ENCODE peak calls at places on chromosomes 5 and 9, in seven cellular contexts. C, H, Z, U, T, G and W are unnamed samples.

GRCh38 chr5:65742565-65743231 is 20.7 kb downstream of the NLN start:
- DNase-seq in H (no peak), Z (peak; percentile 86), C (peak; percentile 59), G (peak; percentile 70), U (peak; percentile 88), T (no peak), W (peak; percentile 60)

GRCh38 chr5:59628062-59628828 is 265.3 kb downstream of the PDE4D start:
- DNase-seq in T (no peak), H (no peak), G (no peak), C (no peak), Z (no peak), U (no peak), W (no peak)

GRCh38 chr5:43683884-43684471 is 81.0 kb downstream of the NNT start:
- DNase-seq in G (no peak), Z (no peak), C (no peak), H (no peak), T (no peak), U (no peak), W (no peak)

GRCh38 chr5:71483355-71483754 is 27.9 kb downstream of the BDP1 start:
- DNase-seq in U (peak; percentile 63), Z (peak; percentile 89), C (peak; percentile 60), H (no peak), T (no peak), G (peak; percentile 48), W (peak; percentile 62)

GRCh38 chr9:74092491-74092834 is 404.7 kb upstream of the RORB start:
- DNase-seq in H (no peak), T (no peak), U (no peak), C (no peak), G (no peak), Z (no peak), W (no peak)

GRCh38 chr5:179237770-179238627 is 107.3 kb downstream of the ADAMTS2 start:
- DNase-seq in C (no peak), G (no peak), H (peak; percentile 37), Z (no peak), U (no peak), T (no peak), W (no peak)

GRCh38 chr9:106862115-106862945 is 636 bp upstream of the ZNF462 start:
- DNase-seq in H (peak; percentile 60), U (peak; percentile 46), G (no peak), C (no peak), Z (peak; percentile 60), T (no peak), W (no peak)

GRCh38 chr5:147169399-147169798 is 65.4 kb upstream of the STK32A start:
- DNase-seq in U (peak; percentile 70), Z (peak; percentile 75), C (peak; percentile 32), T (no peak), G (no peak), H (no peak), W (no peak)

GRCh38 chr5:146718628-146719027 is 159.9 kb downstream of the PPP2R2B start:
- DNase-seq in C (no peak), Z (no peak), U (peak; percentile 70), H (no peak), T (no peak), G (no peak), W (no peak)

GRCh38 chr9:89361031-89361430 is 42.7 kb downstream of the SECISBP2 start:
- DNase-seq in T (no peak), H (no peak), Z (no peak), G (no peak), U (no peak), C (no peak), W (no peak)

GRCh38 chr5:78706825-78707224 is 58.3 kb upstream of the LHFPL2 start:
- DNase-seq in U (peak; percentile 45), C (peak; percentile 8), G (no peak), H (no peak), Z (peak; percentile 31), T (no peak), W (no peak)

GRCh38 chr5:150658121-150658520 is 2.9 kb upstream of the MYOZ3 start:
- DNase-seq in T (no peak), C (no peak), Z (no peak), G (no peak), U (no peak), H (no peak), W (no peak)

GRCh38 chr5:80491296-80491695 is 3.4 kb downstream of the FAM151B start:
- DNase-seq in G (no peak), H (no peak), C (no peak), Z (no peak), T (no peak), U (no peak), W (no peak)

GRCh38 chr9:127295005-127295404 is 30.4 kb downstream of the GARNL3 start:
- DNase-seq in H (no peak), G (no peak), U (no peak), T (no peak), Z (no peak), C (no peak), W (no peak)

GRCh38 chr5:178551059-178551458 is 39.1 kb downstream of the COL23A1 start:
- DNase-seq in H (no peak), G (peak; percentile 5), C (peak; percentile 18), Z (peak; percentile 10), T (no peak), U (peak; percentile 17), W (no peak)

GRCh38 chr5:154285661-154286408 is 95.3 kb downstream of the GALNT10 start:
- DNase-seq in T (no peak), Z (peak; percentile 61), G (peak; percentile 62), H (no peak), C (peak; percentile 34), U (peak; percentile 95), W (no peak)

GRCh38 chr5:86894006-86894560 is 276.3 kb downstream of the COX7C start:
- DNase-seq in Z (no peak), T (no peak), U (no peak), H (no peak), C (no peak), G (peak; percentile 1), W (no peak)

DNA sequence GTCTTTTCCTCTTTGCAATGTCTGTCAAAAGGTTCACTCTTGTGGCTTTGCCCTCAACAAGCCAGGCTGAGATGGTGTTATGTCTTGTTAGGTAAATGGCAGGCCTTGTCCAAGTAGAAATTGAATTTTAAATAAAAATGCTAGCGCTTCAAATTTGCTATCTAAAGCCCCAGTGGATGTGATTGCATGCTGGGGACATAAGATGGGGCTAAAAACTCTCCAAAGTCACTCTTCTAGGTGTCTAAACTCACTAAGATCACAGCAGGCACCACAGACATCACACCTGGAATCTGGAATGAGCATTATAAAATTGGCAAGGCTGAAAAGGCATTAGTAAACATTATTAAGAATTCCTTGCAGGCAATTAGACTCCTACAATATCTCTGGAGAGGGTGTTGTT is 262.7 kb upstream of the CLINT1 start:
- DNase-seq in U (no peak), H (no peak), Z (no peak), C (no peak), G (no peak), T (no peak), W (no peak)
- TF ChIP-seq CTCF in U (no peak), H (no peak), Z (no peak), C (no peak), G (no peak), T (no peak), W (no peak)

DNA sequence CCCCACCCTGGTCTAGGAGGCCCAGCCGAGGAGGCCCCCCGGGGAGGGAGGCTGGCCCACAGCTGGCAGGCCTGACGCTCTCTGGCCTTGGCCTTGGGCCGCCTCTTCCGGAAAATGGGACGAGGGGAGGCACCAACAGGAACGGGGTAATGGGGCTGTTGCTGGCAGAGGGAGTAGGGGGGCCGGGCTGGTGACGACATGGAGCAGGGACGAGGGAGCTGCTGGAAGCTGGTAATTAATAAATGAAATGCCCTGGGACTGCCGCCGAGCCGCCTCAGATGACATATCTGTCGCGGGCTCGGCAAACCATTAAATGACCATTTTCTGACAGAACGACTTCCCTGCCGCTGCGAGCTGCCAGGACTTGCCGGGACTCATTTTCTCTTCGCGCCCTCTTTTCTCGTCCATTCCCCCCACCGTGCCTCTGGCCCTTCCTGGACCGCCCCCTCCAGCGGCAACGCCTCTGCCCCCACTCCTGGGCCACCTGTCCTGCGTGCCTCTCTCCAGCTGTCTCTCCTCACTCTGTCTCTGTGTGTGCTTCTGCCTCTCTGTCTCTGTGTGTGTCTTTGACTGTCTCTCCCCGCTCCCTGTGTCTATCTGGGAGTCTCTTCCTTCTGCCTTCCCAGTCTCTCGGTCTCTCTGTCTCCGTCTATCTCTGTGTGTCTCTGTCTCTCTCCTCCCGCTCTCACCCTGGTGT is 215.7 kb downstream of the PAX5 start:
- DNase-seq in H (no peak), T (no peak), Z (no peak), G (no peak), C (no peak), U (no peak), W (no peak)
- H3K4me3 ChIP-seq in H (peak overlapping the region; percentile 43), T (peak overlapping the region; percentile 30), Z (no peak overlapping the region), G (no peak overlapping the region), C (no peak overlapping the region), U (peak overlapping the region; percentile 22), W (no peak overlapping the region)

DNA sequence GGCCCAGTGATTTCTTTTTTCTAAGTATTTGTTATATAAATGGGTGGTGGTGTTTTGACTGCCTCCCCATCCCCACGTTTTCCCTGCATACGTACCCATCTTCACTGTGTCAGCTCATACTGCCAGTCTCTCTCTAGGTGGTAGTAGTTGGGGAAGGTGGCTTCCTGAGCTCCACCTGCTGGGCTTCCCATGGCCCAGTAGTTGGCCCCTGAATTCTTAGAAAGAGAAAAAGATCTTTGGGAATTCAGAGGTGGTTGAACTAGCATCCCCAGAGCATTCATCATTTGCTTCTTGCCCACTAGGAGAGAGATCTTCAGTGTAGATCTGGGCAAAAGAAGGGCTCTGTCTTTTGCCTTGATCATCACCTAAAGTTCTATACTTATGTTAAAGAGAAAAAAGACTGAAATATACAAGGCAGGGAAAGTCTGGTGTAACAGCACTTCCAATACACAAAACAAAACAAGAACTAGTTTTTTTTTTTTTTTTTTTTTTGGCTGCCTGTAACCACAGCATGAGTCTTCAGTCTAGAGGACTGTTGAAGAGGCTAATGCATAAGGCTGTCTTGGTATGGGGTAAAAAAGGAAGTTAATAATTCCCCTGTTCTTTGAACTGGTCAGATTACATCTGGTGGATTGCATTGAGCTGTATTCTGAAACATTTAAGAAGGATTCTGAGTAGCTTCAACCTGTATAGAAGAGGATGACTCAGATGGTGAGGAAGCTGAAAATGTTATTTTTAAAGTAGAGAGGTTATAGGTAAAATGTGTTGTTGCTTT is 128.7 kb downstream of the ATG10 start:
- DNase-seq in G (no peak), C (no peak), T (no peak), U (no peak), Z (peak; percentile 61), H (no peak), W (peak; percentile 15)
- TF ChIP-seq CTCF in G (no peak), C (no peak), T (no peak), U (no peak), Z (no peak), H (no peak), W (no peak)

GRCh38 chr5:96067902-96068614 is 106.4 kb upstream of the ELL2 start:
- DNase-seq in T (no peak), U (peak; percentile 90), C (peak; percentile 39), H (no peak), Z (peak; percentile 82), G (peak; percentile 90), W (peak; percentile 68)
- H3K4me3 ChIP-seq in T (no peak overlapping the region), U (no peak overlapping the region), C (no peak overlapping the region), H (no peak overlapping the region), Z (no peak overlapping the region), G (no peak overlapping the region), W (peak overlapping the region; percentile 14)